ENCODE peak calls at places on chromosomes 5 and 9, in seven cellular contexts. B, G, E, F, V, U and I are unnamed samples. For H3K4me1, the result is how much of the 10 kb centered on the place peaks cover.

GRCh38 chr5:42005561-42006153 is 80.6 kb downstream of the FBXO4 start:
- DNase-seq in B (no peak), G (peak), E (peak), F (no peak), V (no peak), U (no peak), I (no peak)

GRCh38 chr5:41368158-41368557 is 142.2 kb downstream of the PLCXD3 start:
- DNase-seq in B (no peak), G (no peak), E (peak), F (no peak), V (no peak), U (no peak), I (no peak)

GRCh38 chr5:108786806-108787483 is 39.2 kb downstream of the FER start:
- DNase-seq in B (no peak), G (no peak), E (no peak), F (no peak), V (no peak), U (no peak), I (no peak)

GRCh38 chr5:179409806-179410205 is 64.5 kb upstream of the ADAMTS2 start:
- DNase-seq in B (no peak), G (no peak), E (no peak), F (no peak), V (no peak), U (no peak), I (no peak)

GRCh38 chr9:38024036-38024681 is 44.9 kb downstream of the SHB start:
- DNase-seq in B (no peak), G (peak), E (peak), F (peak), V (no peak), U (peak), I (peak)

GRCh38 chr5:73266925-73267775 is 94.2 kb downstream of the TMEM174 start:
- DNase-seq in B (peak), G (no peak), E (peak), F (no peak), V (no peak), U (no peak), I (no peak)

GRCh38 chr5:38601843-38602424 is 45.5 kb upstream of the LIFR start:
- DNase-seq in B (no peak), G (no peak), E (peak), F (no peak), V (no peak), U (no peak), I (peak)

GRCh38 chr5:156367602-156368001 is 40.6 kb downstream of the SGCD start:
- DNase-seq in B (no peak), G (no peak), E (peak), F (peak), V (no peak), U (no peak), I (no peak)

GRCh38 chr9:82890865-82891264 is 172.1 kb downstream of the RASEF start:
- DNase-seq in B (no peak), G (no peak), E (no peak), F (no peak), V (no peak), U (no peak), I (no peak)

GRCh38 chr5:151892393-151892792 is 32.3 kb downstream of the GLRA1 start:
- DNase-seq in B (no peak), G (no peak), E (no peak), F (no peak), V (no peak), U (no peak), I (no peak)

GRCh38 chr5:154967419-154968024 is 26.6 kb downstream of the MRPL22 start:
- DNase-seq in B (no peak), G (peak), E (peak), F (no peak), V (peak), U (no peak), I (peak)

GRCh38 chr5:58854396-58854795 is 271.5 kb downstream of the RAB3C start:
- DNase-seq in B (no peak), G (no peak), E (no peak), F (no peak), V (no peak), U (no peak), I (no peak)

GRCh38 chr5:107669543-107670027 is 1.2 kb downstream of the EFNA5 start:
- DNase-seq in B (no peak), G (peak), E (peak), F (peak), V (peak), U (peak), I (no peak)

GRCh38 chr9:97985058-97985861 is 2.1 kb downstream of the ANP32B start:
- DNase-seq in B (no peak), G (peak), E (peak), F (peak), V (no peak), U (peak), I (peak)

GRCh38 chr5:178247481-178248456 is 15.2 kb upstream of the PHYKPL start:
- DNase-seq in B (no peak), G (no peak), E (no peak), F (no peak), V (no peak), U (no peak), I (no peak)

GRCh38 chr9:133237271-133237731 is 28.3 kb upstream of the OBP2B start:
- DNase-seq in B (no peak), G (no peak), E (no peak), F (no peak), V (peak), U (no peak), I (peak)

DNA sequence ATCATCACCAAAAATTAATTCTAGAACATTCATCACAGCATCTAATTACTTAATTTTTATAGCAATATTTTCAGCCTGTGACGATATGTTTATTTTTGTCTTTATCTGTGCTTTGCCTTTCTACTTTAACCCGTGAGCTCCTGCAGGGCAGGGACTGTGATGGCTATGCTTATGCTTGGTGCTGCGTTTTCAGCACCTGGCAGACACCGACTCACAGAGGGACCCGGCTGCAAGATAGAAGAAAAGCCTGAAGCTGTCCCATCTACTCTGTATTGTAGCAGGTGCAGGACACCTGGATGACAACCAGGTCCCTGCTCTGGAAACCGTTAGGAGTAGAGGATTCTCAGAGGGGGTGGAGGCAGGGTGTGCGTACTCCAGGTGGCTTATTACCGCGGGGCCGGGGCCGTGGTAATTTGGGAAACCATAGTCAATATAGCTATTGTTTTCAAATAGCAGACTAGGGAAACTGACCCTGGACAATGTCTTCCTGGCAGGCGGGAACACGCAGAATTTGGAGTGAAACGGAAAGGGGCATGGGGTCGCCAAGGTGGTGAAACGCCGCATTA is 140.2 kb upstream of the PALM2AKAP2 start:
- DNase-seq in B (no peak), G (no peak), E (no peak), F (no peak), V (no peak), U (no peak), I (no peak)
- H3K27ac ChIP-seq in B (no peak), G (no peak), E (no peak), F (no peak), V (peak), U (no peak), I (no peak)

GRCh38 chr5:164772122-164772521 is 1266.7 kb downstream of the MAT2B start:
- DNase-seq in B (no peak), G (peak), E (no peak), F (no peak), V (no peak), U (no peak), I (no peak)
- H3K4me1 ChIP-seq in B (under half), G (under half), E (under half), F (under half), V (under half), U (under half), I (under half)

GRCh38 chr9:92035146-92035545 is 80.1 kb downstream of the SPTLC1 start:
- DNase-seq in B (no peak), G (no peak), E (peak), F (no peak), V (no peak), U (no peak), I (no peak)

GRCh38 chr9:92036411-92036746 is 78.8 kb downstream of the SPTLC1 start:
- DNase-seq in B (no peak), G (no peak), E (no peak), F (no peak), V (no peak), U (no peak), I (no peak)

GRCh38 chr9:92033991-92034390 is 81.2 kb downstream of the SPTLC1 start:
- DNase-seq in B (no peak), G (no peak), E (no peak), F (no peak), V (no peak), U (no peak), I (no peak)

GRCh38 chr9:92033307-92033706 is 81.9 kb downstream of the SPTLC1 start:
- DNase-seq in B (no peak), G (no peak), E (no peak), F (no peak), V (no peak), U (no peak), I (no peak)

DNA sequence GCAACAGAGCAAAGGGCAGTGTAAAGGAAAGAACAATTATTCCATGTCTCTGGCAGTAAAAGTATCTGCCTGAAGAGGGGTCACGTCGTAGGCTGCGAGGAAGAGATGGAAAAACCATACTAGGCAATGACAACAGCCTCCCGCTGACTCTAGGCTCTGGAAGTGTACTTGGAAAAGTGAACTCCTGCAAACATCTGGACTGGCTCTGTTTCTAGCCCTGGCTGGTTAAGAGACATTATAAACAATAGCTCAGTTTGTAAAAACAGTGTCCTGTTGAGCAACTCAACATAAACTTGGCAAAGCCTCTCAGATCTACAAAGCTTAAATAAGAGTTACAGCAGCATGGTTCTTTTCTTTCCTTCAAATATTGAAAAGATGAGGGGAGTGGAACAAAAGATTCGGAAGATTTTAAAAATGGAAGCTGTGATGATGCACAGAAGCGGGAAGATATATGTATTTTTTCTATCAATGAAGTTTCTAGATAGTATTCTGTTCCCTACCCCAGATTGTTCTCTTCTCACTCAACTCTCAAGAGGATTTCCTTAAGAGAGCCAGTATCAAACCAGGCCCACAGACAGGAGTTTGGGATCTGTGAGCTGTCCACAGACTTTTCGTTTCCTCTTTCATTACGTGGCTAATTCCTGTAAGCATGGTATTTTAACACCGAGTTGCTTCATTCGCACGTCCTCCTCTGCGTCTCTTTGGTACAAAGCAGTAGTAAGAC is 79.4 kb downstream of the SPTLC1 start:
- DNase-seq in B (no peak), G (no peak), E (peak), F (no peak), V (peak), U (peak), I (no peak)
- H3K27ac ChIP-seq in B (no peak), G (no peak), E (peak), F (no peak), V (peak), U (peak), I (no peak)

DNA sequence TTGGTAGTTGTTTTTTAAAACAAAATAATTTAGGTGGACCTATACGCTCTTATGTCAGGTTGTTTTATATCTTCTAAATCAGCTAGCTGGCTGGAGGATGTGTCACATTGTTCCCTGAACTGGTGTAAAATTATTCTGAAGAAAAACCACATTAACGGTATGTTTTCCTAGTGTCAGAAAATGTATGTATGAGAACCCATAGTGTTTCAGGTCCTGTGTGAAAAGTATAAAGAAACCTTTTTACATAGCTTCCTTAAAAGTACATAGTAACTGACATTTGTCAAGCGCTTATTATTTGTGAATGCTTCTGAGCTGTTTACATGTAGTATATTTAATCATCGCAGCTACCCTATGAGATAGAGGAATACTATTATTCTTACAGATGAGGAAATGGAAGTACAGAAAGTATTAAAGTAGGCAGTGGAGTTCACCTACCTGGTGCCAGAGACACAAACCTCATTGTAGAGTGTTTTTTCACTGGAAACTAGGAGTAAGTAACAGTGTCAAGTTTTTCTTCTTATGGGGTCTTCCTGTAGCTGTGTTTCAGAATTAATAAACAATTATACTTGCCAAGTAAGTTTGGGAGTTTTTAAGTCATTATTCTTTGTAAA is 10.4 kb upstream of the FAM120AOS start:
- DNase-seq in B (no peak), G (no peak), E (no peak), F (no peak), V (no peak), U (no peak), I (no peak)
- H3K4me1 ChIP-seq in B (under half), G (under half), E (under half), F (half or more), V (half or more), U (half or more), I (under half)